ENCODE peak calls at places on chromosomes 1 and 21, in four cellular contexts. I is GM12878, E is K562, P is HepG2. S is an unnamed sample.
A peak's percentile ranks its signal among the peaks of the same experiment; 100 is the strongest.

GRCh38 chr1:34671887-34672286 is 83.0 kb upstream of the GJB5 start:
- DNase-seq in I (no peak), E (no peak), P (no peak), S (no peak)

GRCh38 chr1:91754348-91754747 is 131.6 kb downstream of the TGFBR3 start:
- DNase-seq in I (no peak), E (no peak), P (no peak), S (no peak)

GRCh38 chr21:39685991-39686390 is 59.0 kb upstream of the IGSF5 start:
- DNase-seq in I (no peak), E (no peak), P (no peak), S (no peak)

GRCh38 chr1:232963366-232963765 is 13.0 kb downstream of the NTPCR start:
- DNase-seq in I (no peak), E (no peak), P (no peak), S (no peak)

GRCh38 chr1:9275567-9276034 is 17.1 kb upstream of the SPSB1 start:
- DNase-seq in I (peak; percentile 59), E (peak; percentile 62), P (peak; percentile 46), S (no peak)

GRCh38 chr1:64517640-64518039 is 47.7 kb downstream of the CACHD1 start:
- DNase-seq in I (no peak), E (no peak), P (no peak), S (no peak)

GRCh38 chr1:31866450-31866801 is 50.6 kb upstream of the SPOCD1 start:
- DNase-seq in I (no peak), E (peak; percentile 52), P (no peak), S (no peak)

GRCh38 chr1:98053471-98054366 is 132.9 kb upstream of the DPYD start:
- DNase-seq in I (no peak), E (peak; percentile 64), P (peak; percentile 1), S (peak; percentile 80)

GRCh38 chr1:43582162-43582566 is 51.5 kb downstream of the PTPRF start:
- DNase-seq in I (peak; percentile 54), E (peak; percentile 78), P (peak; percentile 64), S (peak; percentile 40)

GRCh38 chr1:15724949-15725880 is 10.8 kb upstream of the SLC25A34 start:
- DNase-seq in I (no peak), E (no peak), P (no peak), S (no peak)
- TF ChIP-seq FOXK2 in I (no peak), E (no peak), P (no peak), S (no peak)

DNA sequence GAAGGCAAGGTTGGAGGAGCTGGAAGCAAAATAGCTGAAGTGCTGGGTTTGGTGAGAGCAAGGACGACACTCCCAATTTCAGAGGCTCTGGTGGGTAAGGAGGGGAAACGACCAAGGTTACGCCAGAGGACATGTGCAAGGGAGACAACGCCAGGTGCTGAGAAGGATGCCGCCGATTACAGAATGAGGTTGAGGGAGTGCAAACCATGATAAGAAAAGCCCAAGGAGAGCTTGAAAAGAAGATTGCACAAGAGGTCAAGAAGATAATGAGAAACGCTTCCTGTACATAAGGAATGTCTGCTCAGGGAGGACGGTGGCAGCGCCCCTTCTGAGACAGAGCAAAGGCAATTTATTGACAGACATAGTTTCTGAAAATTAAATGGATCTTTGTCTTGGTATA is 382.0 kb upstream of the PROX1 start:
- DNase-seq in I (no peak), E (no peak), P (no peak), S (no peak)
- TF ChIP-seq FOXK2 in I (no peak), E (no peak), P (no peak), S (no peak)

DNA sequence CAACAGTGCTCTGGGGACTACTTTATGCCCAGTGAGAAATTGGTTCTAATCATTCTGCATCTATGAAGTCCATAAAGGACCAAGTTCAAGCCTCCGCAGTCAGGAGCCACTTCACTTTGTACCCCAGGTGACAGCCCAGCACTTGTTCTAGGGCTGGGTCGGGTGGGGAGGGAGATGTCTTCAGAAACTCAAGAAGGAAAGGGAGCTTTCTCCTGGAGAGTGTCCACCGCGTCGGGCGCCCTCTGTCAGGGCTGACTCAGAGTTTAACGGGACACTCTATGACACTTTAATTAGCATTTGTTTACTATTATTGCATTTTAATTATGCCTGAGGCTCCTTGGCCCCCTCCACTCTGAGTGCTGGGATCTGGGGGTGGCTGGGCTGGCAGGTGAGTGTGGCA is 136.8 kb downstream of the PLXNA2 start:
- DNase-seq in I (no peak), E (no peak), P (no peak), S (no peak)
- TF ChIP-seq FOXK2 in I (no peak), E (no peak), P (no peak), S (no peak)

GRCh38 chr1:3333903-3334302 is 120.6 kb upstream of the ARHGEF16 start:
- DNase-seq in I (no peak), E (no peak), P (no peak), S (no peak)
- TF ChIP-seq FOXK2 in I (no peak), E (no peak), P (no peak), S (no peak)

GRCh38 chr1:107877092-107877491 is 87.9 kb downstream of the VAV3 start:
- DNase-seq in I (no peak), E (no peak), P (no peak), S (no peak)

GRCh38 chr1:107877749-107878148 is 87.2 kb downstream of the VAV3 start:
- DNase-seq in I (no peak), E (no peak), P (no peak), S (no peak)

GRCh38 chr1:107879338-107879737 is 85.6 kb downstream of the VAV3 start:
- DNase-seq in I (no peak), E (no peak), P (no peak), S (no peak)

GRCh38 chr1:107883562-107883961 is 81.4 kb downstream of the VAV3 start:
- DNase-seq in I (no peak), E (no peak), P (no peak), S (no peak)

GRCh38 chr1:107879927-107880326 is 85.1 kb downstream of the VAV3 start:
- DNase-seq in I (no peak), E (no peak), P (no peak), S (no peak)
- TF ChIP-seq FOXK2 in I (no peak), E (no peak), P (no peak), S (no peak)

GRCh38 chr21:43900690-43901089 is 35.7 kb downstream of the AGPAT3 start:
- DNase-seq in I (no peak), E (no peak), P (no peak), S (no peak)
- TF ChIP-seq FOXK2 in I (no peak), E (no peak), P (no peak), S (no peak)